ENCODE peak calls at places on chromosomes 16 and 17, in six cellular contexts. N is NB4; Q is NAMALWA; X is AG08395; C is stimulated activated CD8-positive, alpha-beta memory T cell treated with anti-CD3 and anti-CD28 coated beads, Interleukin-4, amount 100 ng/mL, for 24 hours; B is stimulated activated CD4-positive, alpha-beta T cell treated with anti-CD3 and anti-CD28 coated beads, Interleukin-1b, Interleukin-23, amount 100 ng/mL, for 4 hours. I is an unnamed sample.

GRCh38 chr16:87757841-87758426 is 7.9 kb downstream of the KLHDC4 start:
- DNase-seq in N (no peak), Q (no peak), X (no peak), C (no peak), B (no peak), I (no peak)

GRCh38 chr16:49472598-49472997 is 99.0 kb downstream of the C16orf78 start:
- DNase-seq in N (no peak), Q (no peak), X (no peak), C (no peak), B (no peak), I (peak)

GRCh38 chr17:909642-910323 is 69.8 kb downstream of the NXN start:
- DNase-seq in N (peak), Q (no peak), X (peak), C (no peak), B (no peak), I (no peak)

GRCh38 chr16:5884339-5884738 is 786.7 kb upstream of the EEF2KMT start:
- DNase-seq in N (no peak), Q (no peak), X (no peak), C (no peak), B (no peak), I (no peak)

GRCh38 chr17:3972281-3972731 is 8.1 kb upstream of the ATP2A3 start:
- DNase-seq in N (peak), Q (no peak), X (no peak), C (no peak), B (no peak), I (no peak)

GRCh38 chr17:11682646-11683045 is 84.4 kb downstream of the DNAH9 start:
- DNase-seq in N (no peak), Q (no peak), X (no peak), C (no peak), B (no peak), I (no peak)

GRCh38 chr17:60493847-60494321 is 32.2 kb downstream of the APPBP2 start:
- DNase-seq in N (no peak), Q (no peak), X (no peak), C (no peak), B (no peak), I (no peak)

GRCh38 chr17:60127068-60128064 is 22.4 kb upstream of the CA4 start:
- DNase-seq in N (no peak), Q (no peak), X (no peak), C (no peak), B (no peak), I (peak)

GRCh38 chr16:66287916-66288315 is 78.6 kb upstream of the CDH5 start:
- DNase-seq in N (no peak), Q (no peak), X (no peak), C (no peak), B (no peak), I (peak)

GRCh38 chr16:13923703-13924298 is 3.8 kb downstream of the ERCC4 start:
- DNase-seq in N (peak), Q (peak), X (peak), C (no peak), B (no peak), I (no peak)

GRCh38 chr16:78210305-78210704 is 110.9 kb downstream of the WWOX start:
- DNase-seq in N (peak), Q (no peak), X (no peak), C (no peak), B (no peak), I (no peak)

GRCh38 chr16:21566891-21567414 is 32.4 kb upstream of the METTL9 start:
- DNase-seq in N (no peak), Q (no peak), X (no peak), C (no peak), B (no peak), I (no peak)

GRCh38 chr17:44159519-44160210 is 10.8 kb upstream of the ASB16 start:
- DNase-seq in N (no peak), Q (no peak), X (no peak), C (no peak), B (no peak), I (no peak)

GRCh38 chr16:28210264-28210663 is 1.5 kb downstream of the XPO6 start:
- DNase-seq in N (no peak), Q (peak), X (no peak), C (no peak), B (no peak), I (no peak)

GRCh38 chr17:75619506-75620431 is 13.5 kb upstream of the SMIM5 start:
- DNase-seq in N (peak), Q (peak), X (peak), C (no peak), B (no peak), I (no peak)

GRCh38 chr16:24863582-24864437 is 18.0 kb downstream of the SLC5A11 start:
- DNase-seq in N (no peak), Q (no peak), X (no peak), C (no peak), B (no peak), I (no peak)

GRCh38 chr17:6577686-6578263 is 21.4 kb upstream of the PITPNM3 start:
- DNase-seq in N (no peak), Q (no peak), X (no peak), C (no peak), B (no peak), I (no peak)

GRCh38 chr16:35414563-35414962 is 1955.2 kb downstream of the TP53TG3F start:
- DNase-seq in N (no peak), Q (no peak), X (no peak), C (no peak), B (no peak), I (no peak)

GRCh38 chr17:43125967-43126910 is 1.1 kb upstream of the BRCA1 start:
- DNase-seq in N (peak), Q (no peak), X (no peak), C (no peak), B (no peak), I (no peak)

GRCh38 chr17:2060681-2061440 is 6.0 kb downstream of the HIC1 start:
- DNase-seq in N (no peak), Q (no peak), X (no peak), C (no peak), B (no peak), I (no peak)

GRCh38 chr17:45740553-45741330 is 43.4 kb upstream of the CRHR1 start:
- DNase-seq in N (peak), Q (peak), X (peak), C (peak), B (no peak), I (no peak)

GRCh38 chr16:12569061-12569460 is 234.6 kb downstream of the CPPED1 start:
- DNase-seq in N (no peak), Q (no peak), X (no peak), C (no peak), B (no peak), I (no peak)

GRCh38 chr17:75181608-75182318 is 996 bp downstream of the SUMO2 start:
- DNase-seq in N (peak), Q (peak), X (no peak), C (peak), B (peak), I (no peak)

GRCh38 chr17:17109231-17109630 is 67.0 kb downstream of the MPRIP start:
- DNase-seq in N (no peak), Q (no peak), X (no peak), C (no peak), B (no peak), I (no peak)